ENCODE peak calls at places on chromosomes 7 and 10, in six cellular contexts. Y is M059J; R is activated effector memory CD4-positive, alpha-beta T cell treated with Interleukin-2 at 50 U/mL for 16 hours; L is mesendoderm; N is NCI-H524; S is cardiac fibroblast. K is an unnamed sample.

GRCh38 chr10:84783386-84783785 is 455.0 kb downstream of the CCSER2 start:
- DNase-seq in Y (peak), R (no peak), L (peak), N (peak), S (peak), K (peak)

GRCh38 chr7:142629588-142630260 is 119.5 kb upstream of the PRSS1 start:
- DNase-seq in Y (peak), R (no peak), L (peak), N (no peak), S (peak), K (no peak)

GRCh38 chr7:155363852-155364600 is 66.3 kb downstream of the INSIG1 start:
- DNase-seq in Y (no peak), R (no peak), L (peak), N (peak), S (no peak), K (no peak)

GRCh38 chr10:93074137-93074596 is 474 bp downstream of the CYP26A1 start:
- DNase-seq in Y (peak), R (no peak), L (peak), N (peak), S (no peak), K (no peak)

GRCh38 chr10:100662067-100662466 is 83.3 kb upstream of the PAX2 start:
- DNase-seq in Y (no peak), R (no peak), L (no peak), N (no peak), S (no peak), K (no peak)

GRCh38 chr10:1078668-1079067 is 22.5 kb downstream of the WDR37 start:
- DNase-seq in Y (no peak), R (no peak), L (no peak), N (no peak), S (no peak), K (no peak)

GRCh38 chr10:124561206-124561605 is 99.6 kb downstream of the LHPP start:
- DNase-seq in Y (no peak), R (no peak), L (no peak), N (no peak), S (no peak), K (no peak)

GRCh38 chr10:110007171-110007700 is 548 bp upstream of the ADD3 start:
- DNase-seq in Y (no peak), R (no peak), L (peak), N (peak), S (no peak), K (no peak)

GRCh38 chr10:34031410-34031809 is 696.9 kb upstream of the NRP1 start:
- DNase-seq in Y (peak), R (no peak), L (no peak), N (no peak), S (peak), K (no peak)

GRCh38 chr10:97102441-97102840 is 83.3 kb downstream of the SLIT1 start:
- DNase-seq in Y (no peak), R (no peak), L (no peak), N (no peak), S (no peak), K (no peak)

GRCh38 chr7:64469673-64470072 is 93.2 kb downstream of the ZNF680 start:
- DNase-seq in Y (no peak), R (no peak), L (no peak), N (no peak), S (no peak), K (no peak)

GRCh38 chr10:72285972-72286521 is 12.3 kb downstream of the DDIT4 start:
- DNase-seq in Y (no peak), R (no peak), L (no peak), N (no peak), S (no peak), K (no peak)

GRCh38 chr7:146346096-146346495 is 229.5 kb downstream of the CNTNAP2 start:
- DNase-seq in Y (no peak), R (no peak), L (peak), N (no peak), S (no peak), K (no peak)

GRCh38 chr10:97687785-97688781 is 1.0 kb upstream of the AVPI1 start:
- DNase-seq in Y (peak), R (no peak), L (no peak), N (no peak), S (peak), K (no peak)

GRCh38 chr10:30172096-30172495 is 112.7 kb upstream of the JCAD start:
- DNase-seq in Y (no peak), R (no peak), L (no peak), N (no peak), S (no peak), K (no peak)

GRCh38 chr10:52308251-52309031 is 5.6 kb upstream of the DKK1 start:
- DNase-seq in Y (peak), R (no peak), L (peak), N (peak), S (peak), K (peak)

GRCh38 chr10:74018241-74018640 is 20.3 kb downstream of the VCL start:
- DNase-seq in Y (no peak), R (no peak), L (no peak), N (no peak), S (no peak), K (no peak)

GRCh38 chr10:89327803-89328441 is at the start of gene IFIT3:
- DNase-seq in Y (peak), R (no peak), L (peak), N (no peak), S (peak), K (no peak)

GRCh38 chr7:82566752-82567151 is 123.2 kb upstream of the CACNA2D1 start:
- DNase-seq in Y (no peak), R (no peak), L (no peak), N (peak), S (no peak), K (no peak)

GRCh38 chr10:4194231-4194630 is 409.2 kb upstream of the KLF6 start:
- DNase-seq in Y (peak), R (no peak), L (no peak), N (no peak), S (no peak), K (no peak)

GRCh38 chr10:27369832-27370231 is 129.2 kb upstream of the ACBD5 start:
- DNase-seq in Y (no peak), R (no peak), L (no peak), N (no peak), S (peak), K (no peak)

GRCh38 chr7:47095906-47096305 is 486.0 kb downstream of the TNS3 start:
- DNase-seq in Y (no peak), R (no peak), L (no peak), N (no peak), S (peak), K (no peak)

GRCh38 chr10:51629969-51630617 is 69.3 kb downstream of the CSTF2T start:
- DNase-seq in Y (no peak), R (no peak), L (no peak), N (no peak), S (peak), K (no peak)

GRCh38 chr7:98568891-98569290 is 48.2 kb upstream of the NPTX2 start:
- DNase-seq in Y (no peak), R (no peak), L (no peak), N (peak), S (peak), K (peak)

GRCh38 chr10:117680611-117681010 is 138.1 kb downstream of the EMX2 start:
- DNase-seq in Y (no peak), R (no peak), L (no peak), N (peak), S (no peak), K (no peak)

GRCh38 chr7:33107136-33108066 is 1.8 kb downstream of the RP9 start:
- DNase-seq in Y (peak), R (no peak), L (peak), N (peak), S (peak), K (peak)

K was measured in COR-L47.